ENCODE peak calls at places on chromosomes 13 and 19, in seven cellular contexts. F is WERI-Rb-1, O is cardiac fibroblast, L is astrocyte, U is left ventricle myocardium inferior, M is vagina, B is foreskin fibroblast. X is an unnamed sample.

GRCh38 chr13:42239644-42240043 is 32.3 kb upstream of the AKAP11 start:
- DNase-seq in U (no peak), B (no peak), O (peak; percentile 53), M (no peak), L (peak; percentile 12), F (no peak), X (no peak)

GRCh38 chr19:3211191-3211590 is 13.3 kb upstream of the CELF5 start:
- DNase-seq in B (no peak), U (no peak), O (no peak), F (no peak), L (no peak), M (no peak), X (no peak)

GRCh38 chr19:28636706-28637105 is 576.2 kb downstream of the UQCRFS1 start:
- DNase-seq in M (no peak), L (no peak), U (no peak), F (no peak), B (no peak), O (no peak), X (no peak)

GRCh38 chr13:99105160-99105559 is 95.5 kb upstream of the UBAC2 start:
- DNase-seq in F (no peak), M (no peak), L (no peak), U (no peak), B (no peak), O (no peak), X (no peak)

GRCh38 chr13:79490846-79491245 is 9.9 kb downstream of the NDFIP2 start:
- DNase-seq in M (no peak), F (no peak), U (no peak), B (no peak), O (no peak), L (no peak), X (no peak)

GRCh38 chr13:53873558-53873957 is 844.9 kb downstream of the OLFM4 start:
- DNase-seq in F (no peak), O (no peak), L (no peak), U (no peak), M (no peak), B (no peak), X (no peak)

GRCh38 chr13:92843549-92843948 is 383.1 kb upstream of the GPC6 start:
- DNase-seq in F (no peak), M (no peak), O (peak; percentile 68), L (peak; percentile 84), B (peak; percentile 70), U (no peak), X (no peak)

GRCh38 chr19:27890696-27891095 is 1322.3 kb downstream of the UQCRFS1 start:
- DNase-seq in U (no peak), B (no peak), M (peak; percentile 52), F (no peak), O (no peak), L (no peak), X (no peak)

GRCh38 chr19:6056801-6057650 is 53.3 kb downstream of the RFX2 start:
- DNase-seq in O (peak; percentile 97), F (no peak), M (peak; percentile 72), U (peak; percentile 76), L (peak; percentile 93), B (peak; percentile 89), X (peak; percentile 53)

GRCh38 chr13:99044764-99045163 is 66.9 kb upstream of the DOCK9 start:
- DNase-seq in U (no peak), L (no peak), B (no peak), F (no peak), O (no peak), M (no peak), X (no peak)

GRCh38 chr19:19575411-19575810 is 37.3 kb downstream of the CILP2 start:
- DNase-seq in M (no peak), F (no peak), O (no peak), U (no peak), L (no peak), B (no peak), X (no peak)

GRCh38 chr13:64239372-64239771 is 2823.7 kb upstream of the PCDH20 start:
- DNase-seq in O (peak; percentile 79), U (no peak), B (peak; percentile 32), F (no peak), L (peak; percentile 79), M (no peak), X (peak; percentile 17)

GRCh38 chr13:71866173-71867091 is 572 bp downstream of the DACH1 start:
- DNase-seq in L (no peak), B (no peak), O (no peak), M (no peak), F (peak; percentile 33), U (peak; percentile 31), X (no peak)

GRCh38 chr13:42218576-42218975 is 53.4 kb upstream of the AKAP11 start:
- DNase-seq in B (no peak), M (no peak), O (no peak), L (no peak), U (no peak), F (no peak), X (no peak)

GRCh38 chr13:23754506-23754905 is 134.7 kb downstream of the MIPEP start:
- DNase-seq in F (no peak), B (no peak), O (no peak), M (no peak), U (no peak), L (no peak), X (no peak)

GRCh38 chr13:110549795-110550160 is 11.7 kb downstream of the RAB20 start:
- DNase-seq in O (no peak), U (no peak), F (no peak), B (no peak), M (no peak), L (no peak), X (no peak)

GRCh38 chr19:3459322-3459881 is 20.9 kb downstream of the SMIM24 start:
- DNase-seq in B (peak; percentile 63), M (no peak), L (peak; percentile 96), U (peak; percentile 91), F (no peak), O (peak; percentile 93), X (peak; percentile 40)

GRCh38 chr19:14497347-14497921 is 1.5 kb upstream of the GIPC1 start:
- DNase-seq in B (no peak), U (no peak), F (no peak), L (no peak), O (no peak), M (no peak), X (no peak)

GRCh38 chr13:97359181-97360057 is 74.5 kb upstream of the RAP2A start:
- DNase-seq in B (peak; percentile 67), L (peak; percentile 47), F (peak; percentile 72), M (no peak), O (peak; percentile 90), U (no peak), X (no peak)

GRCh38 chr19:30084390-30084819 is 142.4 kb downstream of the URI1 start:
- DNase-seq in O (no peak), L (no peak), B (no peak), M (no peak), U (no peak), F (no peak), X (no peak)

GRCh38 chr19:53942001-53942786 is 20.5 kb upstream of the CACNG8 start:
- DNase-seq in M (no peak), U (no peak), O (peak; percentile 39), B (peak; percentile 7), F (peak; percentile 21), L (no peak), X (no peak)

GRCh38 chr19:8148410-8149231 is 771 bp downstream of the FBN3 start:
- DNase-seq in F (peak; percentile 81), B (no peak), U (no peak), L (no peak), M (no peak), O (no peak), X (no peak)
- H3K4me3 ChIP-seq in F (peak overlapping the region; percentile 56), B (no peak overlapping the region), U (peak overlapping the region; percentile 53), L (no peak overlapping the region), M (peak overlapping the region; percentile 12), O (no peak overlapping the region), X (no peak overlapping the region)

GRCh38 chr19:11027381-11027780 is 61.9 kb upstream of the LDLR start:
- DNase-seq in O (no peak), M (no peak), F (no peak), B (no peak), U (no peak), L (no peak), X (no peak)

GRCh38 chr19:11025445-11025844 is 63.8 kb upstream of the LDLR start:
- DNase-seq in U (no peak), F (no peak), B (no peak), M (no peak), L (no peak), O (no peak), X (no peak)

GRCh38 chr19:11025006-11025405 is 64.2 kb downstream of the SMARCA4 start:
- DNase-seq in O (no peak), L (no peak), U (no peak), M (no peak), B (no peak), F (no peak), X (no peak)

GRCh38 chr19:11024259-11024658 is 63.4 kb downstream of the SMARCA4 start:
- DNase-seq in F (no peak), B (no peak), M (no peak), U (no peak), O (no peak), L (no peak), X (no peak)

GRCh38 chr19:11025997-11026396 is 63.3 kb upstream of the LDLR start:
- DNase-seq in M (no peak), B (no peak), F (no peak), L (no peak), U (no peak), O (no peak), X (no peak)
- H3K4me3 ChIP-seq in M (no peak overlapping the region), B (no peak overlapping the region), F (no peak overlapping the region), L (no peak overlapping the region), U (no peak overlapping the region), O (no peak overlapping the region), X (no peak overlapping the region)

GRCh38 chr19:4815426-4816387 is 15.8 kb downstream of the TICAM1 start:
- DNase-seq in L (peak; percentile 86), F (peak; percentile 91), M (no peak), U (peak; percentile 85), O (peak; percentile 94), B (peak; percentile 91), X (no peak)
- H3K4me3 ChIP-seq in L (no peak overlapping the region), F (no peak overlapping the region), M (no peak overlapping the region), U (peak overlapping the region; percentile 52), O (no peak overlapping the region), B (no peak overlapping the region), X (no peak overlapping the region)

GRCh38 chr19:18108897-18109296 is 11.3 kb downstream of the MAST3 start:
- DNase-seq in M (no peak), B (no peak), L (no peak), F (no peak), U (no peak), O (no peak), X (no peak)

GRCh38 chr19:18112989-18113478 is 15.5 kb downstream of the MAST3 start:
- DNase-seq in F (peak; percentile 90), U (peak; percentile 87), L (peak; percentile 36), B (peak; percentile 65), O (peak; percentile 86), M (no peak), X (no peak)

GRCh38 chr19:18109363-18109730 is 11.8 kb downstream of the MAST3 start:
- DNase-seq in U (no peak), O (no peak), M (no peak), F (no peak), B (no peak), L (no peak), X (no peak)

GRCh38 chr19:18109731-18110671 is 12.4 kb downstream of the MAST3 start:
- DNase-seq in O (no peak), B (no peak), M (no peak), F (peak; percentile 63), L (no peak), U (peak; percentile 66), X (no peak)

GRCh38 chr19:18110833-18111232 is 13.3 kb downstream of the MAST3 start:
- DNase-seq in L (no peak), F (peak; percentile 53), B (no peak), U (no peak), M (no peak), O (no peak), X (no peak)
- H3K4me3 ChIP-seq in L (peak overlapping the region; percentile 58), F (peak overlapping the region; percentile 65), B (peak overlapping the region; percentile 66), U (peak overlapping the region; percentile 79), M (peak overlapping the region; percentile 58), O (peak overlapping the region; percentile 78), X (peak overlapping the region; percentile 72)

X was measured in AG04449.